ENCODE peak calls at places on chromosomes 1 and 21, in eight cellular contexts. T is WTC11, W is NCI-H1417 treated with DMSO at 0.1 percent for 48 hours, E is C1 segment of cervical spinal cord, D is fibroblast of lung, M is caudate nucleus, Z is spleen, J is T-helper 1 cell. F is an unnamed sample.

GRCh38 chr21:16588433-16588860 is 858.7 kb downstream of the USP25 start:
- DNase-seq in T (peak), W (peak), E (peak), D (peak), M (peak), Z (no peak), J (no peak), F (peak)

GRCh38 chr1:2583871-2584341 is 2.7 kb upstream of the PRXL2B start:
- DNase-seq in T (no peak), W (no peak), E (no peak), D (no peak), M (no peak), Z (peak), J (peak), F (no peak)

GRCh38 chr1:11882814-11883538 is 24.2 kb upstream of the NPPB start:
- DNase-seq in T (peak), W (no peak), E (no peak), D (no peak), M (no peak), Z (no peak), J (no peak), F (no peak)

GRCh38 chr1:33248244-33248643 is 8.0 kb upstream of the ZNF362 start:
- DNase-seq in T (no peak), W (no peak), E (no peak), D (no peak), M (no peak), Z (no peak), J (no peak), F (no peak)

GRCh38 chr1:43418858-43419257 is 29.2 kb downstream of the SZT2 start:
- DNase-seq in T (no peak), W (no peak), E (no peak), D (no peak), M (no peak), Z (no peak), J (no peak), F (no peak)

GRCh38 chr1:70443739-70444138 is 32.7 kb downstream of the CTH start:
- DNase-seq in T (no peak), W (no peak), E (no peak), D (no peak), M (no peak), Z (no peak), J (no peak), F (no peak)

GRCh38 chr1:156498447-156499193 is 2.0 kb downstream of the MEF2D start:
- DNase-seq in T (peak), W (no peak), E (no peak), D (peak), M (no peak), Z (peak), J (no peak), F (no peak)

GRCh38 chr1:221230605-221231004 is 351.4 kb downstream of the HLX start:
- DNase-seq in T (no peak), W (no peak), E (no peak), D (peak), M (no peak), Z (no peak), J (no peak), F (no peak)

F was measured in nucleus accumbens.